ENCODE peak calls at places on chromosomes 6 and 20, in ten cellular contexts. One of them, this sample, is unnamed.
A peak's percentile ranks its signal among the peaks of the same experiment; 100 is the strongest.

GRCh38 chr6:97095466-97095865 is 170.9 kb downstream of the KLHL32 start:
- DNase-seq in aorta: no peak
- DNase-seq in SHP77 treated with DMSO at 0.1 percent for 48 hours: no peak
- DNase-seq in natural killer cell: no peak
- DNase-seq in AG10803: peak; percentile 8
- DNase-seq in hypothalamus: no peak
- DNase-seq in bronchial epithelial cell: peak; percentile 33
- DNase-seq in mesendoderm: no peak
- DNase-seq in endodermal cell: no peak
- DNase-seq in GM04504: no peak
- DNase-seq in this sample: no peak

GRCh38 chr6:127956260-127956888 is 55.5 kb upstream of the THEMIS start:
- DNase-seq in SHP77 treated with DMSO at 0.1 percent for 48 hours: no peak
- DNase-seq in mesendoderm: peak; percentile 68
- DNase-seq in bronchial epithelial cell: peak; percentile 41
- DNase-seq in endodermal cell: peak; percentile 52
- DNase-seq in hypothalamus: no peak
- DNase-seq in GM04504: no peak
- DNase-seq in AG10803: no peak
- DNase-seq in aorta: no peak
- DNase-seq in natural killer cell: no peak
- DNase-seq in this sample: no peak

GRCh38 chr20:4040283-4041179 is 25.2 kb upstream of the RNF24 start:
- DNase-seq in natural killer cell: no peak
- DNase-seq in bronchial epithelial cell: no peak
- DNase-seq in mesendoderm: no peak
- DNase-seq in SHP77 treated with DMSO at 0.1 percent for 48 hours: no peak
- DNase-seq in GM04504: no peak
- DNase-seq in aorta: no peak
- DNase-seq in AG10803: peak; percentile 24
- DNase-seq in hypothalamus: no peak
- DNase-seq in endodermal cell: peak; percentile 30
- DNase-seq in this sample: no peak

GRCh38 chr20:25706793-25707192 is 10.1 kb upstream of the ZNF337 start:
- DNase-seq in SHP77 treated with DMSO at 0.1 percent for 48 hours: no peak
- DNase-seq in aorta: no peak
- DNase-seq in GM04504: no peak
- DNase-seq in AG10803: no peak
- DNase-seq in natural killer cell: no peak
- DNase-seq in hypothalamus: no peak
- DNase-seq in mesendoderm: no peak
- DNase-seq in bronchial epithelial cell: peak; percentile 8
- DNase-seq in endodermal cell: no peak
- DNase-seq in this sample: no peak

GRCh38 chr6:111736005-111736607 is 130.4 kb upstream of the TRAF3IP2 start:
- DNase-seq in natural killer cell: no peak
- DNase-seq in bronchial epithelial cell: no peak
- DNase-seq in SHP77 treated with DMSO at 0.1 percent for 48 hours: no peak
- DNase-seq in GM04504: no peak
- DNase-seq in AG10803: no peak
- DNase-seq in hypothalamus: no peak
- DNase-seq in mesendoderm: no peak
- DNase-seq in aorta: no peak
- DNase-seq in endodermal cell: peak; percentile 33
- DNase-seq in this sample: no peak

GRCh38 chr6:34888874-34889555 is at the start of gene ANKS1A:
- DNase-seq in bronchial epithelial cell: peak; percentile 65
- DNase-seq in hypothalamus: peak; percentile 76
- DNase-seq in aorta: peak; percentile 96
- DNase-seq in GM04504: no peak
- DNase-seq in mesendoderm: peak; percentile 88
- DNase-seq in endodermal cell: peak; percentile 96
- DNase-seq in SHP77 treated with DMSO at 0.1 percent for 48 hours: peak; percentile 53
- DNase-seq in natural killer cell: peak; percentile 87
- DNase-seq in AG10803: peak; percentile 23
- DNase-seq in this sample: peak; percentile 95

GRCh38 chr6:14645221-14645620 is 527.6 kb downstream of the CD83 start:
- DNase-seq in endodermal cell: no peak
- DNase-seq in natural killer cell: no peak
- DNase-seq in hypothalamus: no peak
- DNase-seq in aorta: no peak
- DNase-seq in SHP77 treated with DMSO at 0.1 percent for 48 hours: no peak
- DNase-seq in bronchial epithelial cell: no peak
- DNase-seq in AG10803: no peak
- DNase-seq in mesendoderm: no peak
- DNase-seq in GM04504: no peak
- DNase-seq in this sample: no peak

GRCh38 chr6:29828471-29828797 is 809 bp downstream of the HLA-G start:
- DNase-seq in bronchial epithelial cell: no peak
- DNase-seq in mesendoderm: no peak
- DNase-seq in GM04504: no peak
- DNase-seq in endodermal cell: peak; percentile 80
- DNase-seq in SHP77 treated with DMSO at 0.1 percent for 48 hours: no peak
- DNase-seq in hypothalamus: no peak
- DNase-seq in natural killer cell: no peak
- DNase-seq in AG10803: no peak
- DNase-seq in aorta: no peak
- DNase-seq in this sample: no peak

GRCh38 chr20:20092852-20093251 is 40.5 kb downstream of the CFAP61 start:
- DNase-seq in GM04504: no peak
- DNase-seq in hypothalamus: no peak
- DNase-seq in AG10803: peak; percentile 7
- DNase-seq in bronchial epithelial cell: no peak
- DNase-seq in aorta: no peak
- DNase-seq in endodermal cell: no peak
- DNase-seq in mesendoderm: no peak
- DNase-seq in SHP77 treated with DMSO at 0.1 percent for 48 hours: no peak
- DNase-seq in natural killer cell: no peak
- DNase-seq in this sample: no peak

GRCh38 chr20:35663516-35663812 is 1.2 kb downstream of the CPNE1 start:
- DNase-seq in natural killer cell: no peak
- DNase-seq in endodermal cell: no peak
- DNase-seq in bronchial epithelial cell: peak; percentile 47
- DNase-seq in hypothalamus: no peak
- DNase-seq in aorta: no peak
- DNase-seq in AG10803: no peak
- DNase-seq in mesendoderm: no peak
- DNase-seq in GM04504: no peak
- DNase-seq in SHP77 treated with DMSO at 0.1 percent for 48 hours: no peak
- DNase-seq in this sample: no peak

GRCh38 chr6:54014440-54014839 is 96.8 kb upstream of the MLIP start:
- DNase-seq in mesendoderm: no peak
- DNase-seq in hypothalamus: no peak
- DNase-seq in GM04504: no peak
- DNase-seq in SHP77 treated with DMSO at 0.1 percent for 48 hours: no peak
- DNase-seq in bronchial epithelial cell: no peak
- DNase-seq in AG10803: no peak
- DNase-seq in natural killer cell: no peak
- DNase-seq in endodermal cell: peak; percentile 52
- DNase-seq in aorta: no peak
- DNase-seq in this sample: no peak

GRCh38 chr20:46078954-46079353 is 10.8 kb downstream of the NCOA5 start:
- DNase-seq in SHP77 treated with DMSO at 0.1 percent for 48 hours: no peak
- DNase-seq in bronchial epithelial cell: no peak
- DNase-seq in AG10803: no peak
- DNase-seq in natural killer cell: no peak
- DNase-seq in aorta: no peak
- DNase-seq in GM04504: no peak
- DNase-seq in mesendoderm: no peak
- DNase-seq in endodermal cell: no peak
- DNase-seq in hypothalamus: no peak
- DNase-seq in this sample: no peak

GRCh38 chr6:11744753-11745152 is 33.9 kb downstream of the ADTRP start:
- DNase-seq in aorta: no peak
- DNase-seq in mesendoderm: no peak
- DNase-seq in bronchial epithelial cell: peak; percentile 39
- DNase-seq in endodermal cell: no peak
- DNase-seq in GM04504: peak; percentile 65
- DNase-seq in hypothalamus: no peak
- DNase-seq in SHP77 treated with DMSO at 0.1 percent for 48 hours: no peak
- DNase-seq in AG10803: peak; percentile 92
- DNase-seq in natural killer cell: no peak
- DNase-seq in this sample: no peak